ENCODE peak calls at places on chromosome 11, in five cellular contexts. S is hepatocyte, V is AG04450, Y is EH, J is kidney. H is an unnamed sample.

GRCh38 chr11:14454861-14455632 is 44.6 kb downstream of the COPB1 start:
- DNase-seq in J (no peak), Y (peak; percentile 54), S (no peak), V (no peak), H (no peak)

GRCh38 chr11:35864131-35864530 is 79.7 kb upstream of the LDLRAD3 start:
- DNase-seq in S (no peak), J (no peak), Y (no peak), V (no peak), H (no peak)

GRCh38 chr11:86636275-86636674 is 36.1 kb downstream of the ME3 start:
- DNase-seq in V (no peak), S (no peak), J (no peak), Y (peak; percentile 88), H (no peak)

GRCh38 chr11:31141804-31142203 is 227.7 kb downstream of the DCDC1 start:
- DNase-seq in S (no peak), V (no peak), Y (no peak), J (no peak), H (no peak)

GRCh38 chr11:116512841-116513240 is 259.9 kb downstream of the BUD13 start:
- DNase-seq in J (no peak), Y (no peak), V (no peak), S (no peak), H (no peak)

GRCh38 chr11:93216511-93217121 is 18.8 kb upstream of the SLC36A4 start:
- DNase-seq in V (no peak), J (no peak), Y (no peak), S (no peak), H (peak; percentile 99)

GRCh38 chr11:4903484-4903883 is at the start of gene OR51A7:
- DNase-seq in V (no peak), J (no peak), S (no peak), Y (no peak), H (no peak)

GRCh38 chr11:107996025-107996776 is 12.5 kb upstream of the CUL5 start:
- DNase-seq in S (peak; percentile 11), V (no peak), Y (no peak), J (no peak), H (no peak)

GRCh38 chr11:69615545-69616278 is 25.2 kb upstream of the CCND1 start:
- DNase-seq in V (no peak), J (no peak), Y (no peak), S (peak; percentile 34), H (no peak)

GRCh38 chr11:46361283-46362145 is 14.3 kb downstream of the DGKZ start:
- DNase-seq in S (no peak), J (peak; percentile 90), Y (peak; percentile 59), V (no peak), H (no peak)

GRCh38 chr11:128341280-128341679 is 246.1 kb downstream of the ETS1 start:
- DNase-seq in V (no peak), Y (no peak), J (no peak), S (no peak), H (no peak)